ENCODE peak calls at places on chromosomes 7 and 10, in six cellular contexts. K, M, U, I, T and Z are unnamed samples. For H3K27me3, the result is how much of the 10 kb centered on the place peaks cover.

GRCh38 chr10:129966831-129967578 is 2.9 kb upstream of the EBF3 start:
- DNase-seq in K (no peak), M (no peak), U (no peak), I (no peak), T (peak), Z (no peak)

GRCh38 chr10:96740579-96741281 is 20.4 kb upstream of the PIK3AP1 start:
- DNase-seq in K (peak), M (no peak), U (no peak), I (no peak), T (no peak), Z (no peak)

GRCh38 chr7:2478387-2478760 is 2.2 kb upstream of the GRIFIN start:
- DNase-seq in K (peak), M (peak), U (peak), I (no peak), T (no peak), Z (no peak)

GRCh38 chr7:131606346-131607290 is 50.2 kb upstream of the PODXL start:
- DNase-seq in K (no peak), M (peak), U (no peak), I (no peak), T (peak), Z (no peak)

GRCh38 chr10:101134299-101135127 is 3.4 kb downstream of the TLX1 start:
- DNase-seq in K (no peak), M (no peak), U (no peak), I (no peak), T (no peak), Z (no peak)

GRCh38 chr7:13988011-13988410 is 1.5 kb downstream of the ETV1 start:
- DNase-seq in K (no peak), M (no peak), U (peak), I (peak), T (no peak), Z (no peak)

GRCh38 chr7:115968166-115968565 is 62.4 kb downstream of the TFEC start:
- DNase-seq in K (no peak), M (no peak), U (no peak), I (no peak), T (no peak), Z (no peak)

GRCh38 chr10:71569775-71570588 is 149.6 kb downstream of the C10orf105 start:
- DNase-seq in K (peak), M (peak), U (peak), I (peak), T (peak), Z (no peak)

GRCh38 chr7:130369110-130369711 is 11.1 kb upstream of the CPA1 start:
- DNase-seq in K (no peak), M (no peak), U (peak), I (peak), T (no peak), Z (no peak)

GRCh38 chr10:111207525-111207924 is 130.7 kb downstream of the ADRA2A start:
- DNase-seq in K (no peak), M (no peak), U (no peak), I (no peak), T (peak), Z (no peak)

GRCh38 chr10:103280505-103280904 is 3.6 kb downstream of the INA start:
- DNase-seq in K (no peak), M (no peak), U (no peak), I (no peak), T (no peak), Z (no peak)

GRCh38 chr10:103284170-103284569 is 7.2 kb downstream of the INA start:
- DNase-seq in K (no peak), M (no peak), U (no peak), I (no peak), T (no peak), Z (no peak)

GRCh38 chr10:103278862-103279298 is 1.9 kb downstream of the INA start:
- DNase-seq in K (peak), M (no peak), U (peak), I (peak), T (peak), Z (no peak)

GRCh38 chr10:103281753-103282152 is 4.8 kb downstream of the INA start:
- DNase-seq in K (no peak), M (no peak), U (no peak), I (no peak), T (peak), Z (no peak)

GRCh38 chr10:103282961-103283360 is 6.0 kb downstream of the INA start:
- DNase-seq in K (no peak), M (no peak), U (no peak), I (no peak), T (no peak), Z (no peak)
- H3K27me3 ChIP-seq in K (half or more), M (under half), U (under half), I (under half), T (under half), Z (under half)

DNA sequence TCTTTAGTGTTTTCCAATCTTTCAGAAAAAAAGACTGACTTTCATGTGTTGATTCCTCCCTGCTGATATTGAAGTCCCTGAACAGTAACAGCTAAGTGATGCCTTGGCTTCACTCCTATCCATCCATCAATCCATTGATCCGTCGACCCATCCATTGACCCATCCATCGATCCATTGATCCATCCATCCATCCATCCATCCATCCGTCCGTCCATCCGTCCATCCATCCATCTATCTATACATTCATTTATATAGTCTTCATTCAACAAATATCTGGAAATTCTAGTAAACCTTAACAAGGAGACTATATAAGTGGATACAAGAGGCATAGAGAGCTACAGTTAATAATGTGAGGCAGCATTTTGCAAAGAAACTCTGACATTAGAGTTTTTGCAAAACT is 21.6 kb upstream of the LAMB1 start:
- DNase-seq in K (no peak), M (no peak), U (no peak), I (no peak), T (no peak), Z (no peak)
- TF ChIP-seq CTCF in K (no peak), M (no peak), U (no peak), I (no peak), T (no peak), Z (no peak)

GRCh38 chr7:141585592-141586510 is 34.6 kb downstream of the AGK start:
- DNase-seq in K (no peak), M (no peak), U (peak), I (no peak), T (no peak), Z (no peak)
- H3K4me3 ChIP-seq in K (no peak), M (no peak), U (no peak), I (no peak), T (peak), Z (no peak)

GRCh38 chr10:75633568-75633967 is 202.1 kb downstream of the LRMDA start:
- DNase-seq in K (no peak), M (no peak), U (no peak), I (no peak), T (no peak), Z (no peak)

GRCh38 chr10:75632750-75633462 is 201.5 kb downstream of the LRMDA start:
- DNase-seq in K (no peak), M (peak), U (no peak), I (no peak), T (no peak), Z (no peak)

GRCh38 chr10:75638752-75639151 is 207.3 kb downstream of the LRMDA start:
- DNase-seq in K (no peak), M (no peak), U (no peak), I (no peak), T (no peak), Z (no peak)

GRCh38 chr10:75630746-75631145 is 199.3 kb downstream of the LRMDA start:
- DNase-seq in K (no peak), M (no peak), U (no peak), I (no peak), T (no peak), Z (no peak)

DNA sequence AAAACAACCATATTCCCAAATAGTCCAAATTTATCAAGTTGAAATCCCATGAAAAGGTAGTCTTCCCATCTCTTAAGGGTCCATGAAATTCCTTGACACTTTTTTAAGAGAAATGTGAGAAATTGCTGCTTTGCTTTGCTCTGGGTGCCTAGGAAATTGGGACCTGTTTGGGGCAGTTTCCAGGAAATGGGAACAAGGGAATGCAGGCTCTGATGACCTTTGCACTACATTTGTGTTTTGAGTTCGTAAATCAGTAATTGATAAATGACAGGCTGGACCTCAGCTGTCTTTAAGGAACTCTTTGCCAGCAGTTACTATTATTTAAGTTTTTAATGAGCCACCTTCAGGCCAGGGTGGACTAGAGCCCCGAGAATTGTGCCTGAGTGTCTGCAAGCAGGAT is 203.5 kb downstream of the LRMDA start:
- DNase-seq in K (no peak), M (no peak), U (no peak), I (no peak), T (no peak), Z (no peak)
- H3K27me3 ChIP-seq in K (under half), M (under half), U (under half), I (under half), T (under half), Z (under half)

DNA sequence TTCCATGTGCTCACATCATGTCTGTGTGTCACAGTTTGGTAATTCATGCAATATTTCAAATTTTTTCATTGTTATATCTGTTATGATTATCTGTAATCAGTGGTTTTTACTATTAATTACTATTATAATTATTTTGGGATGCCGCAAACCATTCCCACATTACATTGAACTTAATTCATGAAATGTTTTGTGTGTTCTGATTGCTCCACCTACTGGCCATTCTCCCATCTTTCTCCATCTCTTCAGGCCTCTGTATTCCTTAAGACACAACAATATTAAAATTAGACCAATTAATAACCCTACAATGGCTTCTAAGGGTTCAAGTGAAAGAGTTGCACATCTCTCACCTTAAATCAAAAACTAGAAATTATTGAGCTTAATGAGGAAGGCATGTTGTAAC is 398.5 kb downstream of the PCDH15 start:
- DNase-seq in K (no peak), M (no peak), U (peak), I (peak), T (peak), Z (no peak)
- TF ChIP-seq CTCF in K (no peak), M (no peak), U (no peak), I (peak), T (peak), Z (peak)

GRCh38 chr7:134799387-134799786 is 20.0 kb downstream of the CALD1 start:
- DNase-seq in K (no peak), M (no peak), U (no peak), I (peak), T (no peak), Z (no peak)
- H3K4me3 ChIP-seq in K (no peak), M (no peak), U (no peak), I (no peak), T (no peak), Z (no peak)

GRCh38 chr7:155805826-155806095 is 6.5 kb downstream of the SHH start:
- DNase-seq in K (no peak), M (no peak), U (no peak), I (no peak), T (peak), Z (no peak)

GRCh38 chr7:155806096-155806871 is 6.0 kb downstream of the SHH start:
- DNase-seq in K (no peak), M (no peak), U (no peak), I (no peak), T (peak), Z (no peak)

GRCh38 chr7:155808551-155809331 is 3.5 kb downstream of the SHH start:
- DNase-seq in K (no peak), M (no peak), U (no peak), I (no peak), T (peak), Z (no peak)

GRCh38 chr7:155807805-155808550 is 4.3 kb downstream of the SHH start:
- DNase-seq in K (no peak), M (no peak), U (no peak), I (no peak), T (peak), Z (no peak)

GRCh38 chr7:155807013-155807804 is 5.1 kb downstream of the SHH start:
- DNase-seq in K (no peak), M (no peak), U (no peak), I (no peak), T (peak), Z (no peak)
- H3K27me3 ChIP-seq in K (half or more), M (under half), U (half or more), I (under half), T (half or more), Z (half or more)